ENCODE peak calls at places on chromosomes 3 and 15, in seven cellular contexts. Q is ecto neural progenitor cell; J is neural progenitor cell; R is T-helper 2 cell; H is left ventricle myocardium inferior; Y is stimulated activated CD4-positive, alpha-beta T cell treated with anti-CD3 and anti-CD28 coated beads, Interleukin-12 subunit alpha, Interleukin-12 subunit beta, amount 100 ng/mL, for 48 hours; I is stimulated activated naive CD8-positive, alpha-beta T cell treated with anti-CD3 and anti-CD28 coated beads, Interleukin-15, amount 100 ng/mL, for 72 hours. L is an unnamed sample.

GRCh38 chr3:18119866-18120265 is 305.3 kb downstream of the SATB1 start:
- DNase-seq in R (no peak), H (no peak), Y (no peak), J (no peak), Q (no peak), I (no peak), L (no peak)

GRCh38 chr3:128095222-128095703 is 28.3 kb downstream of the RUVBL1 start:
- DNase-seq in Y (peak), I (peak), R (peak), H (peak), Q (peak), J (peak), L (peak)

GRCh38 chr3:125647318-125648014 is 52.2 kb upstream of the OSBPL11 start:
- DNase-seq in Q (no peak), H (no peak), J (no peak), R (no peak), I (no peak), Y (no peak), L (no peak)

GRCh38 chr15:86082619-86083377 is 3.1 kb downstream of the AGBL1 start:
- DNase-seq in R (no peak), H (no peak), I (no peak), J (no peak), Q (no peak), Y (no peak), L (no peak)

GRCh38 chr15:56919708-56920637 is 1.5 kb downstream of the TCF12 start:
- DNase-seq in R (no peak), H (peak), Y (peak), Q (peak), I (peak), J (peak), L (peak)

GRCh38 chr15:80779658-80780415 is 667 bp downstream of the CEMIP start:
- DNase-seq in Q (peak), H (no peak), I (no peak), Y (no peak), J (peak), R (no peak), L (no peak)

GRCh38 chr3:189297957-189298356 is 126.2 kb downstream of the TPRG1 start:
- DNase-seq in H (no peak), R (no peak), Q (no peak), I (no peak), Y (no peak), J (no peak), L (no peak)

GRCh38 chr3:196517919-196518318 is 2.8 kb upstream of the SMCO1 start:
- DNase-seq in J (no peak), I (no peak), H (no peak), R (no peak), Y (no peak), Q (no peak), L (no peak)

GRCh38 chr3:184685055-184685454 is 26.8 kb downstream of the MAGEF1 start:
- DNase-seq in I (no peak), Q (no peak), J (no peak), R (no peak), Y (no peak), H (no peak), L (no peak)

GRCh38 chr3:13024274-13024863 is 48.9 kb downstream of the IQSEC1 start:
- DNase-seq in Q (no peak), I (no peak), Y (no peak), R (no peak), J (no peak), H (no peak), L (no peak)

GRCh38 chr3:42804831-42805821 is 836 bp upstream of the HIGD1A start:
- DNase-seq in Q (peak), Y (no peak), H (peak), R (no peak), I (no peak), J (peak), L (peak)